ENCODE peak calls at places on chromosomes 12 and 14, in six cellular contexts. B is suprapubic skin, S is uterus, T is K562, C is SK-N-DZ, V is ovary. N is an unnamed sample.

GRCh38 chr12:48826209-48826855 is 8.0 kb downstream of the CACNB3 start:
- DNase-seq in B (no peak), S (no peak), T (no peak), C (no peak), V (no peak), N (no peak)

GRCh38 chr14:74400328-74400727 is 25.7 kb downstream of the SYNDIG1L start:
- DNase-seq in B (no peak), S (no peak), T (no peak), C (no peak), V (no peak), N (no peak)

GRCh38 chr12:55736780-55737580 is 5.9 kb upstream of the GDF11 start:
- DNase-seq in B (peak; percentile 67), S (peak; percentile 61), T (peak; percentile 48), C (peak; percentile 85), V (no peak), N (peak; percentile 79)

GRCh38 chr12:112340983-112341840 is 41.0 kb downstream of the HECTD4 start:
- DNase-seq in B (no peak), S (no peak), T (no peak), C (no peak), V (no peak), N (no peak)

GRCh38 chr12:62732861-62733427 is 202.0 kb downstream of the PPM1H start:
- DNase-seq in B (no peak), S (no peak), T (no peak), C (no peak), V (no peak), N (no peak)

GRCh38 chr14:52954346-52955214 is 3.7 kb upstream of the FERMT2 start:
- DNase-seq in B (no peak), S (no peak), T (no peak), C (no peak), V (no peak), N (no peak)

GRCh38 chr14:66379116-66379515 is 107.1 kb upstream of the CCDC196 start:
- DNase-seq in B (no peak), S (no peak), T (no peak), C (no peak), V (no peak), N (no peak)

GRCh38 chr14:31154956-31155355 is 52.6 kb downstream of the HECTD1 start:
- DNase-seq in B (no peak), S (no peak), T (no peak), C (no peak), V (no peak), N (no peak)

GRCh38 chr14:39762576-39763401 is 330.6 kb upstream of the FBXO33 start:
- DNase-seq in B (no peak), S (no peak), T (no peak), C (peak; percentile 88), V (no peak), N (no peak)

GRCh38 chr14:100900837-100901390 is 2.6 kb downstream of the RTL1 start:
- DNase-seq in B (peak; percentile 55), S (no peak), T (peak; percentile 70), C (no peak), V (no peak), N (peak; percentile 63)

GRCh38 chr14:30681752-30682355 is 59.7 kb downstream of the SCFD1 start:
- DNase-seq in B (no peak), S (no peak), T (no peak), C (no peak), V (no peak), N (no peak)

GRCh38 chr14:102049258-102050025 is 37.4 kb downstream of the HSP90AA1 start:
- DNase-seq in B (no peak), S (no peak), T (no peak), C (no peak), V (peak; percentile 48), N (no peak)

GRCh38 chr12:119415714-119416113 is 81.2 kb downstream of the CCDC60 start:
- DNase-seq in B (no peak), S (no peak), T (no peak), C (peak; percentile 11), V (no peak), N (no peak)

GRCh38 chr12:13196302-13196921 is at the start of gene EMP1:
- DNase-seq in B (peak; percentile 98), S (peak; percentile 96), T (no peak), C (no peak), V (peak; percentile 89), N (peak; percentile 96)

GRCh38 chr12:118058881-118059644 is 1.9 kb downstream of the WSB2 start:
- DNase-seq in B (no peak), S (no peak), T (no peak), C (no peak), V (no peak), N (no peak)

GRCh38 chr14:53764846-53765245 is 191.8 kb downstream of the BMP4 start:
- DNase-seq in B (no peak), S (no peak), T (no peak), C (no peak), V (no peak), N (no peak)

GRCh38 chr12:103928736-103929050 is 1.5 kb upstream of the HSP90B1 start:
- DNase-seq in B (no peak), S (peak; percentile 22), T (no peak), C (no peak), V (peak; percentile 26), N (peak; percentile 64)

GRCh38 chr14:91246051-91246852 is 1.7 kb upstream of the GPR68 start:
- DNase-seq in B (no peak), S (no peak), T (no peak), C (no peak), V (no peak), N (no peak)

GRCh38 chr14:91078095-91078737 is 17.8 kb upstream of the RPS6KA5 start:
- DNase-seq in B (no peak), S (no peak), T (no peak), C (no peak), V (no peak), N (no peak)

GRCh38 chr12:24752763-24753462 is 196.0 kb downstream of the BCAT1 start:
- DNase-seq in B (no peak), S (no peak), T (no peak), C (no peak), V (no peak), N (no peak)

GRCh38 chr14:67934087-67934486 is 114.5 kb downstream of the RAD51B start:
- DNase-seq in B (no peak), S (peak; percentile 33), T (peak; percentile 19), C (peak; percentile 47), V (no peak), N (no peak)

GRCh38 chr12:602700-603068 is 60.6 kb downstream of the NINJ2 start:
- DNase-seq in B (no peak), S (no peak), T (no peak), C (no peak), V (no peak), N (no peak)

GRCh38 chr14:51507556-51508511 is 143.9 kb upstream of the FRMD6 start:
- DNase-seq in B (no peak), S (peak; percentile 81), T (no peak), C (peak; percentile 22), V (peak; percentile 65), N (peak; percentile 88)

GRCh38 chr12:76946451-76946850 is 67.6 kb upstream of the CSRP2 start:
- DNase-seq in B (no peak), S (no peak), T (no peak), C (no peak), V (no peak), N (no peak)

GRCh38 chr14:104086210-104086660 is 735 bp downstream of the ASPG start:
- DNase-seq in B (peak; percentile 63), S (peak; percentile 14), T (no peak), C (no peak), V (peak; percentile 51), N (peak; percentile 44)

GRCh38 chr12:87332987-87333761 is 696.0 kb downstream of the C12orf50 start:
- DNase-seq in B (no peak), S (no peak), T (no peak), C (no peak), V (no peak), N (no peak)

GRCh38 chr12:52949413-52950331 is 754 bp downstream of the KRT18 start:
- DNase-seq in B (no peak), S (no peak), T (peak; percentile 82), C (no peak), V (no peak), N (no peak)

GRCh38 chr12:107610030-107610859 is 75.4 kb upstream of the PWP1 start:
- DNase-seq in B (no peak), S (no peak), T (peak; percentile 25), C (peak; percentile 60), V (no peak), N (no peak)

GRCh38 chr14:68713782-68714181 is 79.1 kb downstream of the ZFP36L1 start:
- DNase-seq in B (no peak), S (no peak), T (no peak), C (no peak), V (no peak), N (no peak)

GRCh38 chr14:75084513-75084912 is 15.1 kb downstream of the ZC2HC1C start:
- DNase-seq in B (no peak), S (no peak), T (no peak), C (no peak), V (no peak), N (no peak)

GRCh38 chr14:68951051-68951797 is 27.9 kb downstream of the ACTN1 start:
- DNase-seq in B (peak; percentile 96), S (peak; percentile 93), T (no peak), C (no peak), V (peak; percentile 80), N (peak; percentile 87)

GRCh38 chr12:108792361-108793292 is 61.3 kb upstream of the CORO1C start:
- DNase-seq in B (no peak), S (no peak), T (no peak), C (no peak), V (no peak), N (no peak)

GRCh38 chr12:124738636-124739467 is 124.8 kb downstream of the SCARB1 start:
- DNase-seq in B (no peak), S (no peak), T (no peak), C (no peak), V (no peak), N (no peak)

GRCh38 chr12:1917172-1918070 is 1.0 kb downstream of the CACNA2D4 start:
- DNase-seq in B (no peak), S (no peak), T (peak; percentile 25), C (peak; percentile 3), V (no peak), N (peak; percentile 58)